ENCODE peak calls at places on chromosomes 12 and 14, in nine cellular contexts. N, F, S, X, P, W, E, V and B are unnamed samples. For H3K4me1, the result is how much of the 10 kb centered on the place peaks cover.

GRCh38 chr14:50233335-50234250 is 2.2 kb upstream of the SOS2 start:
- DNase-seq in N (no peak), F (no peak), S (no peak), X (no peak), P (no peak), W (no peak), E (no peak), V (no peak), B (no peak)

GRCh38 chr12:54444202-54444601 is 25.1 kb upstream of the ITGA5 start:
- DNase-seq in N (no peak), F (no peak), S (no peak), X (no peak), P (no peak), W (no peak), E (no peak), V (no peak), B (no peak)

GRCh38 chr12:56220611-56221232 is 1.0 kb downstream of the RNF41 start:
- DNase-seq in N (no peak), F (no peak), S (no peak), X (no peak), P (no peak), W (no peak), E (no peak), V (no peak), B (no peak)

GRCh38 chr12:49518914-49519573 is 19.8 kb upstream of the KCNH3 start:
- DNase-seq in N (no peak), F (no peak), S (no peak), X (no peak), P (no peak), W (no peak), E (no peak), V (no peak), B (peak)

GRCh38 chr14:43541356-43541755 is 965.7 kb downstream of the FSCB start:
- DNase-seq in N (no peak), F (no peak), S (no peak), X (no peak), P (no peak), W (no peak), E (no peak), V (no peak), B (no peak)

GRCh38 chr14:55707365-55707804 is 127.4 kb downstream of the KTN1 start:
- DNase-seq in N (no peak), F (no peak), S (peak), X (no peak), P (no peak), W (no peak), E (no peak), V (no peak), B (no peak)

GRCh38 chr14:96637521-96637920 is 135.3 kb downstream of the PAPOLA start:
- DNase-seq in N (no peak), F (no peak), S (no peak), X (no peak), P (peak), W (no peak), E (no peak), V (no peak), B (peak)

GRCh38 chr14:65940056-65940735 is 527.7 kb downstream of the FUT8 start:
- DNase-seq in N (no peak), F (no peak), S (peak), X (no peak), P (no peak), W (no peak), E (no peak), V (no peak), B (no peak)

GRCh38 chr12:54039417-54040147 is 6.7 kb downstream of the HOXC5 start:
- DNase-seq in N (no peak), F (no peak), S (no peak), X (no peak), P (no peak), W (no peak), E (peak), V (no peak), B (no peak)

GRCh38 chr14:89351364-89351957 is 65.6 kb downstream of the FOXN3 start:
- DNase-seq in N (peak), F (peak), S (no peak), X (peak), P (peak), W (no peak), E (no peak), V (peak), B (peak)
- H3K4me1 ChIP-seq in N (under half), F (under half), S (under half), X (under half), P (under half), W (under half), E (under half), V (under half), B (under half)

GRCh38 chr12:116525418-116526001 is 33.7 kb upstream of the MAP1LC3B2 start:
- DNase-seq in N (peak), F (no peak), S (peak), X (no peak), P (peak), W (peak), E (peak), V (peak), B (no peak)
- H3K4me1 ChIP-seq in N (under half), F (under half), S (half or more), X (under half), P (under half), W (under half), E (half or more), V (under half), B (under half)

DNA sequence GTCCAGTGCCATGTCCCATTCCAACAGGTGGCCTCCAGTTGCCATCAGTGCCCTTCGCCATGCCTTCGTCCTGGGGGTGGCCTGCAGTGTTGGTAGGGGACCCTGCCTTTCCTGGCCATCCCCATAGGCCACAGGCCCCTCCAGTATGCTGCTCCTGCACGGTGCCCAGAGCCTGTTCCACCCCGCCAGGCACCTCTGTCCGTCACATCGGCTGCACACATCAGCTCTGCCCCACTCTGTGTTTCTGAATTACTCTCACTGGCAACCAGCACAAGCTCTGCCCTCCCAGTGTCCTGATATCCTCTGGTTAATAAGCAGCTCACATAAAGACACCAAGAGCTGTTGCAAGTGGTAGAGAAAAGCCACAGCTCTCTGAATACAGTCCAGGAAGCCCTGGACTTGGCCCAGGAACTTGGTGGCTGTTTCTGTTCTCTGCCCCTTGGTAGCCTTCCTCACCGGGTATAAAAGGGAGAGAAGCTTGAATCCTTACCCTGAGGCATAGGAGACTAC is 31.3 kb upstream of the ATP2A2 start:
- DNase-seq in N (peak), F (no peak), S (no peak), X (no peak), P (peak), W (no peak), E (no peak), V (peak), B (no peak)
- H3K4me1 ChIP-seq in N (half or more), F (under half), S (half or more), X (under half), P (half or more), W (under half), E (half or more), V (under half), B (half or more)

GRCh38 chr12:104655059-104655609 is 198.4 kb downstream of the CHST11 start:
- DNase-seq in N (no peak), F (no peak), S (no peak), X (no peak), P (no peak), W (no peak), E (no peak), V (no peak), B (no peak)

GRCh38 chr12:104651812-104652211 is 195.1 kb downstream of the CHST11 start:
- DNase-seq in N (no peak), F (no peak), S (no peak), X (no peak), P (no peak), W (no peak), E (no peak), V (no peak), B (no peak)

GRCh38 chr12:104650541-104650940 is 193.8 kb downstream of the CHST11 start:
- DNase-seq in N (no peak), F (no peak), S (no peak), X (no peak), P (no peak), W (no peak), E (no peak), V (no peak), B (no peak)

GRCh38 chr12:104653730-104654328 is 197.1 kb downstream of the CHST11 start:
- DNase-seq in N (no peak), F (no peak), S (no peak), X (peak), P (no peak), W (no peak), E (no peak), V (no peak), B (no peak)

DNA sequence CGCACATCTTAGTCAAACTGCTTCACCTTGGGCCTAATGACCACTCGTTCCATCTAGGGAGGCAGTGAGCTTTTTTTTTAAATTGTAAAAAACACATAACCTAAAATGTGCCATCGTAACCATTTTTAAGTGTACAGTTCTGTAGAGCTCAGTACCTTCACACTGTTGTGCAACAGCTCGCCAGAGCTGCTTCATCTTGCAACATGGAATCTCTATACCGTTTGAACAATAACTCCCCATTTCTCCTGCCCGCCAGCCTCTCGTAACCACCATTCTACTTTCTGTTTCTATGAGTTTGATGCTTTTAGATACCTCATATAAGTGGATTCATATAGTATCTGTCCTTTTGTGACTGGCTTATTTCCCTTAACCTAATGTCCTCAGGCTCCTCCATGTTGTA is 196.2 kb downstream of the CHST11 start:
- DNase-seq in N (no peak), F (no peak), S (no peak), X (no peak), P (no peak), W (no peak), E (no peak), V (no peak), B (no peak)
- H3K4me1 ChIP-seq in N (under half), F (under half), S (under half), X (under half), P (under half), W (under half), E (under half), V (under half), B (under half)

DNA sequence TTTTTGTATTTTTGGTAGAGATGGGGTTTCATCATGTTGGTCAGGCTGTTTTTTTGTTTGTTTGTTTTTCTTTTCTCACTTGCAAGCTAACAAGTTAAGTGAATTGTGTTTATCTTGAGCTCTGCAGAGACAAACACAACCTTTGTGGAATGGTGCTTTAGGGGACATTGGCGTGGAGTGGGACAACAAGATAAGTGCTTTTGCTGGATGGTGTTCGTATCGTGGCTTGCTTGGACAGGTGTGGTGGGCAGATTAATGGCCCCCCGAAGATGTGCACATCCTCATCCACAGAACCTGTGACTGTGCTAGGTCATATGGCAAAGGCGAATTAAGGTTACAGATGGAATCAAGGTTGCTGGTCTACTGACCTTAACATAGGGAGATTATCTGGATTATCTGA is 7.0 kb downstream of the MLXIP start:
- DNase-seq in N (no peak), F (no peak), S (no peak), X (no peak), P (no peak), W (no peak), E (no peak), V (no peak), B (no peak)
- H3K4me1 ChIP-seq in N (half or more), F (half or more), S (half or more), X (under half), P (under half), W (under half), E (half or more), V (under half), B (half or more)

GRCh38 chr12:57842342-57843294 is 3.9 kb downstream of the CTDSP2 start:
- DNase-seq in N (no peak), F (no peak), S (no peak), X (no peak), P (no peak), W (no peak), E (no peak), V (peak), B (no peak)
- H3K4me1 ChIP-seq in N (half or more), F (half or more), S (half or more), X (under half), P (half or more), W (half or more), E (half or more), V (half or more), B (half or more)

GRCh38 chr14:64721899-64722298 is 17.7 kb downstream of the PLEKHG3 start:
- DNase-seq in N (no peak), F (no peak), S (no peak), X (no peak), P (no peak), W (peak), E (no peak), V (no peak), B (no peak)

GRCh38 chr14:64718762-64719161 is 14.5 kb downstream of the PLEKHG3 start:
- DNase-seq in N (no peak), F (no peak), S (no peak), X (no peak), P (no peak), W (no peak), E (no peak), V (no peak), B (no peak)

GRCh38 chr14:64719601-64720000 is 15.4 kb downstream of the PLEKHG3 start:
- DNase-seq in N (no peak), F (no peak), S (no peak), X (no peak), P (no peak), W (peak), E (no peak), V (no peak), B (no peak)

GRCh38 chr14:64721391-64721791 is 17.2 kb downstream of the PLEKHG3 start:
- DNase-seq in N (peak), F (no peak), S (no peak), X (no peak), P (peak), W (peak), E (peak), V (peak), B (no peak)

DNA sequence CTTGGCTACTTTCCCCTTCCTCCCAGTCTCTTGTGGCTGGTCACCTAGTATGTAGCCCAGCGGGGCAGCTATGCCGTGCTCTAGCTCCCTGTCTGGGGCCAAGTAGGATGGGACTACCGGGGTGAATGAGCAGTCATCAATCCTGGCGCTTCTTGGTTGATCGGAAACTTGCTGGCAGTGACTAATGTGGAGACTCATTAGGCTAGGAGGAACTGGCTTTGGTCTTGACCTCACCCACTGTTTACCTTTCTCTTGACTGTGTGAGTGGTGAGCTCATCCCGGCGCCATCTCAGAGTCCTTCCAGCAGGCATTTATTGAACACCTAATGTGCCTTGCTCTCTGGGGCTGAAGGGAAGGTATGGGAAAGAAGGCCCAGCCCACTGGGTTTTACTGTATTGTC is 16.0 kb downstream of the PLEKHG3 start:
- DNase-seq in N (peak), F (no peak), S (peak), X (no peak), P (no peak), W (peak), E (no peak), V (peak), B (no peak)
- H3K4me1 ChIP-seq in N (half or more), F (under half), S (half or more), X (half or more), P (under half), W (under half), E (half or more), V (half or more), B (half or more)

GRCh38 chr12:6336859-6337744 is 4.8 kb downstream of the TNFRSF1A start:
- DNase-seq in N (no peak), F (peak), S (no peak), X (no peak), P (peak), W (no peak), E (no peak), V (no peak), B (no peak)
- H3K4me1 ChIP-seq in N (half or more), F (half or more), S (half or more), X (under half), P (under half), W (half or more), E (half or more), V (under half), B (half or more)